ENCODE peak calls at places on chromosomes 2 and 18, in five cellular contexts. W is GM06990, J is Peyer's patch, L is colonic mucosa, R is keratinocyte. V is an unnamed sample.

GRCh38 chr18:23835506-23835905 is 146.3 kb downstream of the LAMA3 start:
- DNase-seq in W (no peak), J (no peak), L (no peak), R (no peak), V (no peak)

GRCh38 chr2:174659069-174659900 is 61.7 kb upstream of the WIPF1 start:
- DNase-seq in W (no peak), J (no peak), L (no peak), R (no peak), V (no peak)

GRCh38 chr2:137173514-137173913 is 408.2 kb downstream of the THSD7B start:
- DNase-seq in W (peak; percentile 13), J (no peak), L (no peak), R (no peak), V (peak; percentile 18)

GRCh38 chr18:24935008-24935407 is 417.0 kb downstream of the ZNF521 start:
- DNase-seq in W (no peak), J (no peak), L (no peak), R (no peak), V (no peak)

GRCh38 chr2:207334309-207334630 is 168.5 kb upstream of the KLF7 start:
- DNase-seq in W (no peak), J (no peak), L (no peak), R (peak; percentile 35), V (no peak)

GRCh38 chr2:233100192-233100998 is 40.3 kb downstream of the INPP5D start:
- DNase-seq in W (peak; percentile 88), J (peak; percentile 29), L (no peak), R (no peak), V (peak; percentile 74)

GRCh38 chr18:8603663-8604520 is 5.3 kb upstream of the RAB12 start:
- DNase-seq in W (peak; percentile 21), J (no peak), L (no peak), R (no peak), V (no peak)

GRCh38 chr2:237471457-237472186 is 15.4 kb upstream of the MLPH start:
- DNase-seq in W (no peak), J (no peak), L (no peak), R (no peak), V (peak; percentile 48)

GRCh38 chr2:136305517-136306192 is 187.7 kb upstream of the CXCR4 start:
- DNase-seq in W (peak; percentile 48), J (no peak), L (no peak), R (no peak), V (peak; percentile 38)

GRCh38 chr18:75836516-75836915 is 409.0 kb upstream of the SMIM21 start:
- DNase-seq in W (no peak), J (no peak), L (no peak), R (no peak), V (no peak)

GRCh38 chr2:217751952-217752351 is 250.8 kb downstream of the TNS1 start:
- DNase-seq in W (no peak), J (no peak), L (no peak), R (no peak), V (no peak)

GRCh38 chr18:51135795-51136194 is 61.7 kb downstream of the MEX3C start:
- DNase-seq in W (no peak), J (no peak), L (no peak), R (peak; percentile 35), V (no peak)

GRCh38 chr18:46322411-46322891 is 218.3 kb downstream of the HAUS1 start:
- DNase-seq in W (no peak), J (peak; percentile 28), L (no peak), R (peak; percentile 40), V (no peak)

GRCh38 chr2:7269993-7270392 is 352.8 kb downstream of the RNF144A start:
- DNase-seq in W (no peak), J (no peak), L (no peak), R (no peak), V (no peak)

GRCh38 chr2:111239107-111239506 is 118.4 kb downstream of the BCL2L11 start:
- DNase-seq in W (no peak), J (no peak), L (no peak), R (no peak), V (peak; percentile 55)

GRCh38 chr18:79926306-79926705 is 25.1 kb downstream of the SLC66A2 start:
- DNase-seq in W (no peak), J (peak; percentile 37), L (peak; percentile 15), R (no peak), V (no peak)

GRCh38 chr2:83585250-83585649 is 873.8 kb downstream of the SUCLG1 start:
- DNase-seq in W (no peak), J (no peak), L (no peak), R (no peak), V (no peak)

GRCh38 chr2:197348721-197349337 is 38.2 kb upstream of the ANKRD44 start:
- DNase-seq in W (no peak), J (no peak), L (no peak), R (no peak), V (no peak)

GRCh38 chr2:218257390-218257981 is 3.3 kb upstream of the GPBAR1 start:
- DNase-seq in W (peak; percentile 54), J (no peak), L (no peak), R (no peak), V (peak; percentile 71)

GRCh38 chr18:46575851-46576250 is 81.2 kb downstream of the LOXHD1 start:
- DNase-seq in W (no peak), J (no peak), L (no peak), R (no peak), V (no peak)

GRCh38 chr2:237594514-237594871 is 4.0 kb upstream of the RAB17 start:
- DNase-seq in W (no peak), J (no peak), L (no peak), R (no peak), V (no peak)

GRCh38 chr2:142974288-142975024 is 97.0 kb downstream of the KYNU start:
- DNase-seq in W (no peak), J (no peak), L (no peak), R (no peak), V (no peak)

GRCh38 chr2:16261071-16261470 is 320.7 kb downstream of the MYCN start:
- DNase-seq in W (no peak), J (no peak), L (no peak), R (no peak), V (no peak)

GRCh38 chr2:28274911-28275685 is 117.6 kb upstream of the FOSL2 start:
- DNase-seq in W (peak; percentile 31), J (peak; percentile 75), L (peak; percentile 86), R (peak; percentile 62), V (peak; percentile 21)

GRCh38 chr2:166184789-166185188 is 57.0 kb upstream of the SCN1A start:
- DNase-seq in W (no peak), J (no peak), L (no peak), R (peak; percentile 90), V (no peak)

GRCh38 chr18:1047406-1047805 is 142.7 kb downstream of the ADCYAP1 start:
- DNase-seq in W (no peak), J (no peak), L (no peak), R (no peak), V (no peak)

GRCh38 chr2:27954771-27955384 is 64.3 kb downstream of the BABAM2 start:
- DNase-seq in W (peak; percentile 3), J (no peak), L (peak; percentile 38), R (peak; percentile 86), V (no peak)

DNA sequence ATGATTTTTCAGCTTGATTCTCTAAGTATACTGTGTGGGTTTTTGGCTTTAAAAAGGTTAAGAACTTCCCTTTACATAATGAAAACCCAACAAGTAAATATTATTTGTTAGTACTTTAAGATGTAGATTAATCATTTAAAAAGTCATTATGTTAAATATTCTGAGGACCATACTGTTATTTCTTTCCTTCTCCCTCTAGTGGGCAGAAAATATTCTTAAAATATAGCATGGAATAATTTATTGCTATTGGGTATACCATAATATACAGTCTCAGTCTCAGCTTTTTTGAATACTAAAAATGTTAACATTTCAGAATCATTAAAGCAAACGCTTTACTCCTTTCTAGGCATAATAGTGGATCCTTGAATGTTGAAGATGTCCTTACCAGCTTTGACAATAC is 28.1 kb downstream of the CAMKMT start:
- DNase-seq in W (no peak), J (no peak), L (no peak), R (no peak), V (no peak)
- TF ChIP-seq CTCF in W (peak; percentile 5), J (no peak), L (peak; percentile 19), R (no peak), V (no peak)

DNA sequence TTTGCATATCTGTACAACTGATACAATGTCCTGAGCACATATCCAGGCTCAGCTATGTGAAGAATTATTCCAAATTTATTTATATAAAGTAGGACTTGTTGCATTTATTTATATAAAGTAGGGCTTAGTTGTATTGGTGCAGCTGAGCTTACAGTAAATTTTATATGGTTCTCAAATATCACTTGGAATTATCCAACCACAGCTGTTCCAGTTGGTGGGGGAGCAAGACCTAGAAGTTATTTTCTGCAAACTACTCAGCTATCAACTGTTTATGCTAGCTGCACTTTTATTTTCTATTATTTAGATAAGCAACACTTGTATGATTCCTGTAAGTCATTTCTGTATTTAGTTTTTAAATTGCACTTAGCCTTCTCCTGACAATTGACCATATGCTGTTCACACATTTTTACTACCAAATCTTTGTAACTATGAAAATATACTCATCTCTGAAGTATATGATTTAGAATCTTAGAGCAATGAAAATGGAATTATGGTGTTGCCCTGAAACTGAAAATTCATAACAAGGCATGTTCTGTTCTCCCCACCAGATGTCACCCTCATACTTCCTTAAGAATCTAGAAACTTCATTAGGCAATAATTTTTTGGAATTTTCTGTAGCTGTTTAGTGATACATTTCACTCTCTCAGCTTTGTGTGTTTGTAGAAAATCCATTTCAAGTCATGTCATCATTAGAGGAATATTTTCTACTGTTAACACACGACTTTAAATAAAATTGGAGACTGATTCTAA is 157.0 kb upstream of the CBLN2 start:
- DNase-seq in W (no peak), J (no peak), L (no peak), R (no peak), V (no peak)
- TF ChIP-seq CTCF in W (peak; percentile 35), J (no peak), L (no peak), R (peak; percentile 38), V (peak; percentile 50)

DNA sequence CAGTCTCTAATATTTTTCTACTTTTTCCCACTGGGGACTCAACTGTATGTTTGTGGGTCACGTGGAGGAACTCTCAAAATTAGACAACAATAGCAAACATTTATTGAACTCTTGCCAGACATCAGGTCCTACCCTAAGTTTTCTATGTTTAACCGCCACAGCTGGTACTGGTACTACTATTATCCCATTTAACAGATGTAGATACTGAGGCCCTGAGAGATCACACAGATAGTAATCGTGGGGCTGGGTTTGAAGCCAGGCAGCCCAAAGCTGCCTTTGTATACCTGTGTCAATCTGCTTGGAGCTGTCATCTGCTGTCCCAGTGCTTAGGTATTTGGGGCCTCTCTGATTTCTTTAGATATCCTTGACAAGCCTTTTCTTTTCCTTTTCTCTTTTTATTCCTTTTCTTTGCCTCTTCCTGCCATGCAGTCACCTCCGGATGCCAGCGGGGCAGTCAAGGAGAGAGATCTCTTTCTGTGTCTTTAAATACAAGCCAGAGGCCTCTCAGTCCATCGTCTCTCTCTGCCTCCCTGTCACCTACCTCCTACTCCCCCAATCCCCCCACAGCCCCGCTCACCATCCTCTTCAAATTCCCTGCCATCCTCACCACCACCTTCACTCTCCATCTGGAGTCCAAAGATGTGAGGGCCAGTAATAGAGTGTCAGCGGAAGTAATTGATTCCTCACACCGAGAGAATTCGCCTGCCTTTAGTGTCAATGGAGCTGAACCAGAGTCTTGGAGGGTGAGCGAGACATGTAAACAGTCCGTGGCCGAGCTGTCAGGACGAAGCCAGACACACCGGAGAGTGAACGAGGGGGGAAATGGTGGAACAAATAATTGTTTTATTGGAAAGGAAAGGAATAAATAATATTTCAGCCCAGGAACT is 23.5 kb downstream of the NRP2 start:
- DNase-seq in W (no peak), J (no peak), L (no peak), R (no peak), V (no peak)
- TF ChIP-seq CTCF in W (no peak), J (no peak), L (no peak), R (no peak), V (no peak)

DNA sequence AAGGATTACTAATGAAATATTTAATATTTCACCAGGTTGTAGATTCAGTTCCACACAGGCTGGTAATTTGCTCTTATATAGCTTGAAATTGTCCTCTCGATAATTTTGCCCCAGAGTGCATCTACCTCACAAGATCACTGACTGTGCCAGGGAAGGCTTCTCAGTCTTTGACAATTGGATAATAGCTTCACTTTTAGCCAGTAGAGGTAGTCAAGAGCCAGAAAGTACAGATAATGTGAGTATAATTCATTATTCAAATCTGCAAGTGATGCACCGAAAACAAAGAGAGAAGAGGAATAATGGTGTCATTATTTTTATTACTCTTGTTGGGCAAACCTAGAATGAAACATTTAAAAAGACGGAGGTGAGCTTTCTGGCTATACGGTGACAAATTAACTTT is 292.8 kb downstream of the EN1 start:
- DNase-seq in W (no peak), J (no peak), L (no peak), R (no peak), V (no peak)
- TF ChIP-seq CTCF in W (no peak), J (no peak), L (no peak), R (peak; percentile 26), V (no peak)